ENCODE peak calls at places on chromosomes 3 and 15, in four cellular contexts. X is tibial artery, K is Panc1, F is mucosa of descending colon. O is an unnamed sample. For H3K4me1, the result is how much of the 10 kb centered on the place peaks cover.

GRCh38 chr3:195238626-195239118 is 32.3 kb downstream of the XXYLT1 start:
- DNase-seq in F (no peak), K (no peak), X (peak), O (no peak)

GRCh38 chr3:55673764-55674163 is 186.7 kb upstream of the WNT5A start:
- DNase-seq in F (no peak), X (no peak), K (no peak), O (no peak)

GRCh38 chr3:171044828-171045793 is 18.6 kb upstream of the SLC2A2 start:
- DNase-seq in F (no peak), X (no peak), K (no peak), O (peak)

GRCh38 chr3:193826126-193826795 is 233.3 kb downstream of the OPA1 start:
- DNase-seq in X (no peak), K (no peak), F (no peak), O (no peak)

GRCh38 chr3:32778389-32778788 is 39.4 kb upstream of the TRIM71 start:
- DNase-seq in F (no peak), X (no peak), K (no peak), O (no peak)

GRCh38 chr15:70962084-70962483 is 69.5 kb downstream of the LRRC49 start:
- DNase-seq in X (no peak), K (no peak), F (no peak), O (no peak)

GRCh38 chr15:25695875-25696760 is 167.0 kb downstream of the ATP10A start:
- DNase-seq in K (no peak), F (no peak), X (peak), O (peak)

GRCh38 chr15:43225201-43225949 is 4.6 kb upstream of the EPB42 start:
- DNase-seq in K (peak), X (no peak), F (no peak), O (peak)

GRCh38 chr3:159783780-159784747 is 204.6 kb upstream of the IL12A start:
- DNase-seq in F (no peak), X (no peak), K (no peak), O (no peak)

GRCh38 chr3:183697610-183698317 is at the start of gene YEATS2:
- DNase-seq in K (no peak), F (peak), X (peak), O (peak)

GRCh38 chr3:155658669-155659068 is 86.2 kb downstream of the PLCH1 start:
- DNase-seq in X (no peak), F (no peak), K (no peak), O (no peak)

GRCh38 chr15:29124581-29125381 is 144.8 kb downstream of the NSMCE3 start:
- DNase-seq in K (no peak), X (no peak), F (no peak), O (no peak)

GRCh38 chr15:51024735-51025453 is 69.8 kb downstream of the TNFAIP8L3 start:
- DNase-seq in K (no peak), F (no peak), X (no peak), O (no peak)

GRCh38 chr15:25733856-25734679 is 129.1 kb downstream of the ATP10A start:
- DNase-seq in X (no peak), F (no peak), K (no peak), O (no peak)

GRCh38 chr3:38131621-38132369 is 5.1 kb downstream of the ACAA1 start:
- DNase-seq in F (peak), K (no peak), X (peak), O (no peak)

GRCh38 chr15:77027697-77028450 is 32.9 kb downstream of the PSTPIP1 start:
- DNase-seq in K (no peak), X (peak), F (peak), O (no peak)

GRCh38 chr3:107951111-107951510 is 139.7 kb downstream of the CD47 start:
- DNase-seq in F (no peak), K (no peak), X (no peak), O (no peak)

GRCh38 chr15:31401282-31401681 is 74.6 kb downstream of the KLF13 start:
- DNase-seq in K (no peak), X (no peak), F (no peak), O (no peak)

GRCh38 chr3:18847583-18848197 is 300.6 kb upstream of the KCNH8 start:
- DNase-seq in F (no peak), X (no peak), K (no peak), O (peak)

GRCh38 chr3:127089487-127090145 is 103.3 kb upstream of the PRR23E start:
- DNase-seq in X (no peak), K (no peak), F (no peak), O (no peak)

GRCh38 chr3:154428369-154429206 is 1.4 kb downstream of the GPR149 start:
- DNase-seq in X (no peak), K (no peak), F (no peak), O (no peak)

GRCh38 chr3:181880339-181880738 is 168.6 kb downstream of the SOX2 start:
- DNase-seq in F (no peak), X (no peak), K (no peak), O (no peak)

GRCh38 chr3:65953301-65953812 is 85.4 kb downstream of the MAGI1 start:
- DNase-seq in F (peak), X (no peak), K (no peak), O (peak)

GRCh38 chr15:70308011-70308761 is 210.5 kb upstream of the TLE3 start:
- DNase-seq in X (no peak), K (no peak), F (no peak), O (no peak)

GRCh38 chr15:49624046-49624445 is 3.2 kb downstream of the DTWD1 start:
- DNase-seq in F (no peak), K (no peak), X (no peak), O (no peak)

GRCh38 chr3:39707314-39707909 is 102.0 kb upstream of the MYRIP start:
- DNase-seq in X (no peak), F (no peak), K (no peak), O (no peak)

GRCh38 chr15:91939432-91939831 is 85.9 kb downstream of the SLCO3A1 start:
- DNase-seq in X (no peak), F (no peak), K (no peak), O (no peak)

GRCh38 chr3:132203889-132204596 is 113.2 kb upstream of the ACP3 start:
- DNase-seq in X (no peak), K (no peak), F (no peak), O (no peak)

GRCh38 chr15:96360581-96361308 is 30.2 kb downstream of the NR2F2 start:
- DNase-seq in K (no peak), F (no peak), X (no peak), O (no peak)

GRCh38 chr3:101077361-101078011 is 84.3 kb upstream of the ABI3BP start:
- DNase-seq in K (no peak), F (no peak), X (no peak), O (no peak)

GRCh38 chr3:180690061-180690460 is 10.8 kb upstream of the CCDC39 start:
- DNase-seq in K (no peak), X (no peak), F (no peak), O (no peak)

GRCh38 chr3:187314176-187314575 is 22.6 kb upstream of the MASP1 start:
- DNase-seq in F (no peak), K (no peak), X (no peak), O (no peak)

GRCh38 chr3:65883614-65884013 is 155.1 kb downstream of the MAGI1 start:
- DNase-seq in F (no peak), K (no peak), X (no peak), O (peak)

GRCh38 chr15:67149859-67150824 is 84.7 kb downstream of the SMAD3 start:
- DNase-seq in F (no peak), X (peak), K (peak), O (peak)
- H3K4me3 ChIP-seq in F (no peak), X (no peak), K (no peak), O (peak)

GRCh38 chr15:23877502-23878412 is 190.7 kb upstream of the NDN start:
- DNase-seq in K (no peak), F (peak), X (no peak), O (peak)
- TF ChIP-seq CTCF in K (peak), F (peak), X (peak), O (peak)

GRCh38 chr3:133573629-133574194 is at the start of gene CDV3:
- DNase-seq in X (no peak), F (no peak), K (no peak), O (no peak)
- H3K4me1 ChIP-seq in X (under half), F (under half), K (under half), O (half or more)

GRCh38 chr3:64221564-64222257 is 3.6 kb downstream of the PRICKLE2 start:
- DNase-seq in F (no peak), K (no peak), X (no peak), O (no peak)
- H3K4me3 ChIP-seq in F (no peak), K (no peak), X (no peak), O (no peak)

DNA sequence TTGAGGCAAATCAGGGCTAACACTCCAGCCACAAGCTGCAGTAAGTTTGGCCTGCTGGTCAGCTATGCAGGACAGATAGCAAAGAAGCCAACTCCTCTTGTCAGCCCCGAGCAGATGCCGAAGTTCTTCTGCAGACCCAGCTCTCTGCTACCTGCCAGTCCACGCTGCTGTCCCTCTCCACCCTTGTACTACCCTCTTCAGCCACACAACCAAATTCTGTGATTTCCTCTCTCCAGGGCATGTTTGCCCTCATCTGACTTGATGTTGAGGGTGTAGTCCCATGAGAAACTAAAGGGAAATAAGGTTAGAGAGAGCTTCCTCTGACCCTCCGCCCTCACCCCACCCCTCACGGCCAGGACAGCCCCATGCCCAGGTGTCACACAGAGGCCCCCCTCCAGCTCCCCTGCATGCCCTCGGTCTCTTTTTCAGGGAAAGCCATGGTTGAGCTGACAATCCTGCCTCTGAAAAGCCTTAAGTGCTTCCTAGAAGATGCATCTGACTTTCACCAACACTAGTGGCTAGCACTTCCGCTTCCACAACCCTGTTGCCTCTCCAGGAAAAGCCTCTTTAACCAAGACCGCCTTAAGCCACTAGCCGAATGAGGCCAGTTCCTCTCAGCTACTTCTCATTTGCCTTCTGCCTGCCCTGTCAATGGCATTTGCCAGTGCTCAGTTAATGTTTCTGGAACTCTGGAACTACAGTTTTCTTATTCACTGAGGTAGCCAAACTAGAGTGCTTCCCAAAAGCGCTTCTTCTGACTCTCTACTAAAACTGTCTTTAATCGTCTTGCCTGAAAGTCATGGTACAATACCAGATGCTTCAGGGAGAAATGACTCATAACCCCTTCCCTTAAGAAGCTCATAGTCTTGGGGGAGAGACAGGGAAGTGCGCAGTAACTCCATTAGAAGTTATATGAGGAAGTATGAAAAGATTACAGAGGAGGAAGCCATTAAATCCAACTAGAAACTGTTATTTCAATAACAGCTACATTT is 300.4 kb upstream of the STT3B start:
- DNase-seq in X (no peak), K (no peak), F (no peak), O (no peak)
- TF ChIP-seq CTCF in X (no peak), K (no peak), F (no peak), O (no peak)

DNA sequence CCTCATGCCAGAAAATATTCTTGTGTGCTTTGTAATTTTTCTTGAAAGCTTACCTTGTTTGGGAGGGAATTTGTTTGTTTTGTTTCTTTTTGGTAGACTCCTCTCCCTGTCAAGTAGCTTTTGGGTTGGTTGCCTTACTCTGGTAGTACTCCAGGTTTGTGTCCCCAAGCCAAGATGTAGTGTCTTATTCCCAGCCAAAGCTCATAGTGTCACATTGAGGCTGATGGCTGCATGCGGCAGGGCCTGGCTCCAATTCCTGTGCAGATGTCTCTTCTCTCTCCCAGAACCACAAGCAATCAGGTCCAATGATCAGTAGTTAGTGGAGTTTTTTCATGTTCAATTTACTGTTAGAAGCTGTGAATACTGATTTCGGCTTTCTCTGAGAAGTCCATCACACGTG is 221.1 kb upstream of the THBS1 start:
- DNase-seq in F (no peak), K (no peak), X (no peak), O (no peak)
- H3K4me1 ChIP-seq in F (under half), K (under half), X (under half), O (under half)